ENCODE peak calls at places on chromosomes 1 and 21, in ten cellular contexts. One of them, this sample, is unnamed.

GRCh38 chr21:44750675-44751025 is 39.3 kb upstream of the TSPEAR start:
- DNase-seq in tibial artery: peak; percentile 34
- DNase-seq in PC-9: no peak
- DNase-seq in spleen: no peak
- DNase-seq in A673: no peak
- DNase-seq in kidney: no peak
- DNase-seq in psoas muscle: no peak
- DNase-seq in BE2C: no peak
- DNase-seq in astrocyte of the spinal cord: no peak
- DNase-seq in GM12865: no peak
- DNase-seq in this sample: no peak

GRCh38 chr1:163076044-163076443 is 6.9 kb downstream of the RGS4 start:
- DNase-seq in tibial artery: no peak
- DNase-seq in PC-9: no peak
- DNase-seq in spleen: no peak
- DNase-seq in A673: no peak
- DNase-seq in kidney: no peak
- DNase-seq in psoas muscle: no peak
- DNase-seq in BE2C: no peak
- DNase-seq in astrocyte of the spinal cord: no peak
- DNase-seq in GM12865: no peak
- DNase-seq in this sample: no peak

GRCh38 chr1:223811634-223812101 is 34.1 kb downstream of the TP53BP2 start:
- DNase-seq in tibial artery: no peak
- DNase-seq in PC-9: no peak
- DNase-seq in spleen: no peak
- DNase-seq in A673: peak; percentile 61
- DNase-seq in kidney: no peak
- DNase-seq in psoas muscle: no peak
- DNase-seq in BE2C: no peak
- DNase-seq in astrocyte of the spinal cord: peak; percentile 61
- DNase-seq in GM12865: peak; percentile 29
- DNase-seq in this sample: no peak

GRCh38 chr1:205748398-205749093 is 1.4 kb downstream of the NUCKS1 start:
- DNase-seq in tibial artery: no peak
- DNase-seq in PC-9: no peak
- DNase-seq in spleen: no peak
- DNase-seq in A673: peak; percentile 84
- DNase-seq in kidney: no peak
- DNase-seq in psoas muscle: no peak
- DNase-seq in BE2C: peak; percentile 12
- DNase-seq in astrocyte of the spinal cord: peak; percentile 54
- DNase-seq in GM12865: peak; percentile 50
- DNase-seq in this sample: no peak

GRCh38 chr1:157156058-157156541 is 17.9 kb upstream of the ETV3 start:
- DNase-seq in tibial artery: peak; percentile 81
- DNase-seq in PC-9: peak; percentile 76
- DNase-seq in spleen: peak; percentile 93
- DNase-seq in A673: peak; percentile 79
- DNase-seq in kidney: peak; percentile 90
- DNase-seq in psoas muscle: peak; percentile 74
- DNase-seq in BE2C: peak; percentile 87
- DNase-seq in astrocyte of the spinal cord: peak; percentile 49
- DNase-seq in GM12865: peak; percentile 78
- DNase-seq in this sample: no peak

GRCh38 chr1:183470961-183471747 is 1.1 kb upstream of the SMG7 start:
- DNase-seq in tibial artery: peak; percentile 85
- DNase-seq in PC-9: peak; percentile 77
- DNase-seq in spleen: peak; percentile 94
- DNase-seq in A673: peak; percentile 89
- DNase-seq in kidney: peak; percentile 95
- DNase-seq in psoas muscle: peak; percentile 74
- DNase-seq in BE2C: peak; percentile 91
- DNase-seq in astrocyte of the spinal cord: peak; percentile 81
- DNase-seq in GM12865: peak; percentile 91
- DNase-seq in this sample: no peak

GRCh38 chr1:18957532-18958295 is 1.2 kb upstream of the IFFO2 start:
- DNase-seq in tibial artery: peak; percentile 32
- DNase-seq in PC-9: no peak
- DNase-seq in spleen: peak; percentile 74
- DNase-seq in A673: no peak
- DNase-seq in kidney: peak; percentile 56
- DNase-seq in psoas muscle: no peak
- DNase-seq in BE2C: no peak
- DNase-seq in astrocyte of the spinal cord: no peak
- DNase-seq in GM12865: peak; percentile 35
- DNase-seq in this sample: no peak

GRCh38 chr1:30599721-30600120 is 123.7 kb downstream of the MATN1 start:
- DNase-seq in tibial artery: peak; percentile 40
- DNase-seq in PC-9: no peak
- DNase-seq in spleen: no peak
- DNase-seq in A673: no peak
- DNase-seq in kidney: peak; percentile 9
- DNase-seq in psoas muscle: no peak
- DNase-seq in BE2C: no peak
- DNase-seq in astrocyte of the spinal cord: no peak
- DNase-seq in GM12865: no peak
- DNase-seq in this sample: no peak

GRCh38 chr1:15282038-15282437 is 35.0 kb downstream of the FHAD1 start:
- DNase-seq in tibial artery: no peak
- DNase-seq in PC-9: no peak
- DNase-seq in spleen: no peak
- DNase-seq in A673: no peak
- DNase-seq in kidney: peak; percentile 25
- DNase-seq in psoas muscle: no peak
- DNase-seq in BE2C: no peak
- DNase-seq in astrocyte of the spinal cord: no peak
- DNase-seq in GM12865: no peak
- DNase-seq in this sample: no peak

GRCh38 chr1:230265200-230266115 is 160.7 kb downstream of the PGBD5 start:
- DNase-seq in tibial artery: peak; percentile 43
- DNase-seq in PC-9: no peak
- DNase-seq in spleen: peak; percentile 61
- DNase-seq in A673: no peak
- DNase-seq in kidney: no peak
- DNase-seq in psoas muscle: peak; percentile 31
- DNase-seq in BE2C: peak; percentile 74
- DNase-seq in astrocyte of the spinal cord: no peak
- DNase-seq in GM12865: no peak
- DNase-seq in this sample: no peak

GRCh38 chr1:163264256-163264655 is 57.5 kb upstream of the NUF2 start:
- DNase-seq in tibial artery: no peak
- DNase-seq in PC-9: no peak
- DNase-seq in spleen: no peak
- DNase-seq in A673: no peak
- DNase-seq in kidney: no peak
- DNase-seq in psoas muscle: no peak
- DNase-seq in BE2C: no peak
- DNase-seq in astrocyte of the spinal cord: no peak
- DNase-seq in GM12865: no peak
- DNase-seq in this sample: no peak

GRCh38 chr1:10208537-10208936 is 1.8 kb upstream of the KIF1B start:
- DNase-seq in tibial artery: peak; percentile 60
- DNase-seq in PC-9: no peak
- DNase-seq in spleen: no peak
- DNase-seq in A673: no peak
- DNase-seq in kidney: no peak
- DNase-seq in psoas muscle: no peak
- DNase-seq in BE2C: no peak
- DNase-seq in astrocyte of the spinal cord: no peak
- DNase-seq in GM12865: no peak
- DNase-seq in this sample: no peak

GRCh38 chr1:226523646-226524406 is 24.7 kb upstream of the STUM start:
- DNase-seq in tibial artery: no peak
- DNase-seq in PC-9: no peak
- DNase-seq in spleen: no peak
- DNase-seq in A673: no peak
- DNase-seq in kidney: no peak
- DNase-seq in psoas muscle: no peak
- DNase-seq in BE2C: no peak
- DNase-seq in astrocyte of the spinal cord: no peak
- DNase-seq in GM12865: no peak
- DNase-seq in this sample: no peak

GRCh38 chr1:85027242-85027983 is 20.9 kb downstream of the MCOLN3 start:
- DNase-seq in tibial artery: no peak
- DNase-seq in PC-9: no peak
- DNase-seq in spleen: no peak
- DNase-seq in A673: peak; percentile 32
- DNase-seq in kidney: no peak
- DNase-seq in psoas muscle: no peak
- DNase-seq in BE2C: no peak
- DNase-seq in astrocyte of the spinal cord: no peak
- DNase-seq in GM12865: peak; percentile 49
- DNase-seq in this sample: no peak

GRCh38 chr1:3066250-3066711 is 2.7 kb upstream of the PRDM16 start:
- DNase-seq in tibial artery: peak; percentile 90
- DNase-seq in PC-9: peak; percentile 30
- DNase-seq in spleen: peak; percentile 70
- DNase-seq in A673: no peak
- DNase-seq in kidney: peak; percentile 80
- DNase-seq in psoas muscle: no peak
- DNase-seq in BE2C: peak; percentile 22
- DNase-seq in astrocyte of the spinal cord: no peak
- DNase-seq in GM12865: no peak
- DNase-seq in this sample: no peak
- TF ChIP-seq CTCF in tibial artery: peak; percentile 82
- TF ChIP-seq CTCF in PC-9: peak; percentile 43
- TF ChIP-seq CTCF in spleen: peak; percentile 35
- TF ChIP-seq CTCF in A673: no peak
- TF ChIP-seq CTCF in kidney: peak; percentile 41
- TF ChIP-seq CTCF in psoas muscle: peak; percentile 38
- TF ChIP-seq CTCF in BE2C: peak; percentile 39
- TF ChIP-seq CTCF in astrocyte of the spinal cord: peak; percentile 52
- TF ChIP-seq CTCF in GM12865: no peak
- TF ChIP-seq CTCF in this sample: peak; percentile 59

GRCh38 chr1:29478879-29479278 is 242.6 kb downstream of the PTPRU start:
- DNase-seq in tibial artery: no peak
- DNase-seq in PC-9: no peak
- DNase-seq in spleen: peak; percentile 28
- DNase-seq in A673: no peak
- DNase-seq in kidney: no peak
- DNase-seq in psoas muscle: no peak
- DNase-seq in BE2C: no peak
- DNase-seq in astrocyte of the spinal cord: no peak
- DNase-seq in GM12865: no peak
- DNase-seq in this sample: no peak

GRCh38 chr1:29481031-29481430 is 244.7 kb downstream of the PTPRU start:
- DNase-seq in tibial artery: no peak
- DNase-seq in PC-9: no peak
- DNase-seq in spleen: peak; percentile 46
- DNase-seq in A673: no peak
- DNase-seq in kidney: no peak
- DNase-seq in psoas muscle: no peak
- DNase-seq in BE2C: no peak
- DNase-seq in astrocyte of the spinal cord: no peak
- DNase-seq in GM12865: no peak
- DNase-seq in this sample: no peak

GRCh38 chr1:29475256-29475800 is 239.0 kb downstream of the PTPRU start:
- DNase-seq in tibial artery: peak; percentile 53
- DNase-seq in PC-9: no peak
- DNase-seq in spleen: peak; percentile 59
- DNase-seq in A673: no peak
- DNase-seq in kidney: no peak
- DNase-seq in psoas muscle: no peak
- DNase-seq in BE2C: no peak
- DNase-seq in astrocyte of the spinal cord: no peak
- DNase-seq in GM12865: no peak
- DNase-seq in this sample: no peak

GRCh38 chr1:29474845-29475244 is 238.5 kb downstream of the PTPRU start:
- DNase-seq in tibial artery: no peak
- DNase-seq in PC-9: no peak
- DNase-seq in spleen: no peak
- DNase-seq in A673: no peak
- DNase-seq in kidney: no peak
- DNase-seq in psoas muscle: no peak
- DNase-seq in BE2C: no peak
- DNase-seq in astrocyte of the spinal cord: no peak
- DNase-seq in GM12865: no peak
- DNase-seq in this sample: no peak

GRCh38 chr1:29478046-29478791 is 241.9 kb downstream of the PTPRU start:
- DNase-seq in tibial artery: peak; percentile 42
- DNase-seq in PC-9: no peak
- DNase-seq in spleen: peak; percentile 49
- DNase-seq in A673: no peak
- DNase-seq in kidney: no peak
- DNase-seq in psoas muscle: no peak
- DNase-seq in BE2C: no peak
- DNase-seq in astrocyte of the spinal cord: no peak
- DNase-seq in GM12865: no peak
- DNase-seq in this sample: no peak
- H3K4me3 ChIP-seq in tibial artery: no peak overlapping the region
- H3K4me3 ChIP-seq in PC-9: no peak overlapping the region
- H3K4me3 ChIP-seq in spleen: no peak overlapping the region
- H3K4me3 ChIP-seq in A673: no peak overlapping the region
- H3K4me3 ChIP-seq in kidney: no peak overlapping the region
- H3K4me3 ChIP-seq in psoas muscle: no peak overlapping the region
- H3K4me3 ChIP-seq in BE2C: no peak overlapping the region
- H3K4me3 ChIP-seq in astrocyte of the spinal cord: no peak overlapping the region
- H3K4me3 ChIP-seq in GM12865: no peak overlapping the region
- H3K4me3 ChIP-seq in this sample: no peak overlapping the region

DNA sequence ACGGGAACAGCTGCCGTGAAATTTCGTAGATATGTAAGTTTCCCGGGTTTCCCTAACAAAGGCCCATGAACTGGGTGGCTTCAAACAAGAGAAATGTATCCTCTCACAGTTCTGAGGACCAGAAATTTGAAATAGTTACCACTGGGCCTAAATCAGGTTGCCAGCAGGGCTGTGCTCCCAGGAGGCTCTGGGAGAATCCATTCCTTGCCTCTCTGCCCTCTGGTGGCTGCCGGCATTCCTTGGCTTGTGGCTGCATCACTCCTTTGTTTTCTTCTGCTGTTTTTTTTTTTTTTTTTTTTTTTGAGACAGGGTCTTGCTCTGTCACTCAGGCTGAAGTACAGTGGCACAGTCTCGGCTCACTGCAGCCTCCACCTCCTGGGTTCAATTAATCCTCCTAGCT is 23.7 kb downstream of the UMODL1 start:
- DNase-seq in tibial artery: no peak
- DNase-seq in PC-9: no peak
- DNase-seq in spleen: no peak
- DNase-seq in A673: no peak
- DNase-seq in kidney: peak; percentile 45
- DNase-seq in psoas muscle: no peak
- DNase-seq in BE2C: no peak
- DNase-seq in astrocyte of the spinal cord: no peak
- DNase-seq in GM12865: no peak
- DNase-seq in this sample: no peak
- TF ChIP-seq CTCF in tibial artery: no peak
- TF ChIP-seq CTCF in PC-9: no peak
- TF ChIP-seq CTCF in spleen: no peak
- TF ChIP-seq CTCF in A673: no peak
- TF ChIP-seq CTCF in kidney: no peak
- TF ChIP-seq CTCF in psoas muscle: no peak
- TF ChIP-seq CTCF in BE2C: no peak
- TF ChIP-seq CTCF in astrocyte of the spinal cord: no peak
- TF ChIP-seq CTCF in GM12865: no peak
- TF ChIP-seq CTCF in this sample: peak; percentile 22

DNA sequence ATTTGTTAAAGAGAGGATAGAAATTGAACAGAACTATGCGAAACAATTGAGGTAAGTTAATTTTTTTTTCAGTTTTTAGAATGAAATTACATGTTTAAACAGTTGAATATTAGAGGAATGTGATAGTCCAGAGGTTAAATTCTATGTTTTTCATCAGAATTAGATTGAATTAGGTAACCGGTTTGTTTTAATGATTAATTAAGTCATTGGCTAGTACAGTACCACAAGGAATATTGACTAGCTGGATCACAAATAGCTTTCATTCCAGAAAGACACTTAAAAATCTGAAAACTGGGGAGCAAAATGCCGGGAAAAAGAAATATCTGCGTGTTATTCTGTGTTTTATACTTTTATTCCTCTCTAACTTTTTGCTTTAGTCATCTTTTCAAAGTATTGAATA is 51.6 kb downstream of the FNBP1L start:
- DNase-seq in tibial artery: no peak
- DNase-seq in PC-9: no peak
- DNase-seq in spleen: no peak
- DNase-seq in A673: no peak
- DNase-seq in kidney: no peak
- DNase-seq in psoas muscle: no peak
- DNase-seq in BE2C: no peak
- DNase-seq in astrocyte of the spinal cord: no peak
- DNase-seq in GM12865: no peak
- DNase-seq in this sample: no peak
- H3K4me3 ChIP-seq in tibial artery: no peak overlapping the region
- H3K4me3 ChIP-seq in PC-9: no peak overlapping the region
- H3K4me3 ChIP-seq in spleen: no peak overlapping the region
- H3K4me3 ChIP-seq in A673: no peak overlapping the region
- H3K4me3 ChIP-seq in kidney: no peak overlapping the region
- H3K4me3 ChIP-seq in psoas muscle: no peak overlapping the region
- H3K4me3 ChIP-seq in BE2C: no peak overlapping the region
- H3K4me3 ChIP-seq in astrocyte of the spinal cord: no peak overlapping the region
- H3K4me3 ChIP-seq in GM12865: no peak overlapping the region
- H3K4me3 ChIP-seq in this sample: no peak overlapping the region

This sample was measured in epithelial cell of proximal tubule.